ENCODE peak calls at places on chromosomes 3 and 15, in seven cellular contexts. M is fibroblast of pulmonary artery, E is HFFc6, F is IMR-90, B is ovary, P is mesothelial cell of epicardium, S is body of pancreas. N is an unnamed sample.

GRCh38 chr15:28873585-28874139 is 12.1 kb upstream of the APBA2 start:
- DNase-seq in M (no peak), E (no peak), F (no peak), B (no peak), P (no peak), S (peak), N (no peak)

GRCh38 chr3:100463002-100463401 is 29.4 kb upstream of the TMEM45A start:
- DNase-seq in M (peak), E (peak), F (peak), B (peak), P (no peak), S (peak), N (peak)

GRCh38 chr15:35874260-35874905 is 328.4 kb upstream of the DPH6 start:
- DNase-seq in M (peak), E (peak), F (peak), B (no peak), P (no peak), S (no peak), N (peak)

GRCh38 chr3:120425877-120426276 is 24.9 kb downstream of the FSTL1 start:
- DNase-seq in M (peak), E (peak), F (peak), B (peak), P (no peak), S (peak), N (no peak)

GRCh38 chr3:18223591-18224338 is 201.4 kb downstream of the SATB1 start:
- DNase-seq in M (no peak), E (no peak), F (no peak), B (no peak), P (no peak), S (no peak), N (no peak)

GRCh38 chr3:188320757-188321156 is 166.8 kb downstream of the LPP start:
- DNase-seq in M (no peak), E (peak), F (peak), B (no peak), P (no peak), S (no peak), N (no peak)

GRCh38 chr3:150956376-150956775 is 16.2 kb downstream of the CLRN1 start:
- DNase-seq in M (peak), E (peak), F (peak), B (no peak), P (no peak), S (no peak), N (peak)

GRCh38 chr3:23103764-23104163 is 99.4 kb upstream of the UBE2E2 start:
- DNase-seq in M (no peak), E (no peak), F (no peak), B (no peak), P (no peak), S (no peak), N (no peak)

GRCh38 chr15:70378126-70379031 is 280.7 kb upstream of the TLE3 start:
- DNase-seq in M (no peak), E (no peak), F (no peak), B (no peak), P (no peak), S (no peak), N (no peak)

GRCh38 chr3:116929534-116930222 is 220.1 kb downstream of the TUSC7 start:
- DNase-seq in M (peak), E (no peak), F (no peak), B (no peak), P (no peak), S (no peak), N (no peak)

GRCh38 chr3:33807190-33807589 is 8.8 kb downstream of the PDCD6IP start:
- DNase-seq in M (peak), E (no peak), F (no peak), B (no peak), P (no peak), S (peak), N (no peak)

GRCh38 chr15:80906159-80906775 is 83.4 kb downstream of the MESD start:
- DNase-seq in M (no peak), E (no peak), F (peak), B (no peak), P (no peak), S (no peak), N (peak)

GRCh38 chr3:136984837-136985236 is 27.1 kb downstream of the IL20RB start:
- DNase-seq in M (peak), E (peak), F (peak), B (no peak), P (no peak), S (no peak), N (peak)

GRCh38 chr3:29610781-29611180 is 329.9 kb downstream of the RBMS3 start:
- DNase-seq in M (no peak), E (no peak), F (no peak), B (no peak), P (no peak), S (no peak), N (no peak)

GRCh38 chr3:12170207-12170606 is 11.5 kb upstream of the TIMP4 start:
- DNase-seq in M (peak), E (peak), F (peak), B (no peak), P (no peak), S (no peak), N (peak)

GRCh38 chr15:53564647-53565046 is 194.8 kb downstream of the WDR72 start:
- DNase-seq in M (no peak), E (no peak), F (no peak), B (no peak), P (no peak), S (no peak), N (no peak)

GRCh38 chr3:66259721-66260255 is 39.0 kb downstream of the SLC25A26 start:
- DNase-seq in M (peak), E (no peak), F (peak), B (no peak), P (no peak), S (no peak), N (no peak)

GRCh38 chr3:48232734-48233133 is 8.2 kb upstream of the ZNF589 start:
- DNase-seq in M (peak), E (peak), F (peak), B (peak), P (no peak), S (peak), N (peak)

GRCh38 chr3:195403841-195404408 is 38.9 kb downstream of the ACAP2 start:
- DNase-seq in M (peak), E (peak), F (peak), B (no peak), P (no peak), S (no peak), N (no peak)

GRCh38 chr3:102668247-102668646 is 233.4 kb downstream of the ZPLD1 start:
- DNase-seq in M (no peak), E (no peak), F (no peak), B (no peak), P (no peak), S (no peak), N (no peak)

GRCh38 chr15:77496710-77497107 is 76.0 kb downstream of the HMG20A start:
- DNase-seq in M (peak), E (peak), F (peak), B (peak), P (peak), S (peak), N (peak)

GRCh38 chr15:29789871-29790270 is 32.4 kb downstream of the TJP1 start:
- DNase-seq in M (no peak), E (no peak), F (no peak), B (no peak), P (no peak), S (no peak), N (no peak)

GRCh38 chr3:184944221-184944620 is 132.3 kb downstream of the VPS8 start:
- DNase-seq in M (no peak), E (no peak), F (no peak), B (no peak), P (no peak), S (no peak), N (no peak)

GRCh38 chr15:80507638-80508316 is 103.6 kb downstream of the ARNT2 start:
- DNase-seq in M (peak), E (peak), F (peak), B (peak), P (no peak), S (peak), N (peak)

GRCh38 chr3:88192631-88193030 is 42.9 kb downstream of the C3orf38 start:
- DNase-seq in M (no peak), E (no peak), F (no peak), B (no peak), P (no peak), S (no peak), N (no peak)

GRCh38 chr15:89303986-89304385 is 30.6 kb downstream of the POLG start:
- DNase-seq in M (no peak), E (peak), F (peak), B (no peak), P (no peak), S (no peak), N (no peak)

GRCh38 chr3:39383190-39383912 is at the start of gene SLC25A38:
- DNase-seq in M (peak), E (peak), F (peak), B (peak), P (peak), S (peak), N (peak)

GRCh38 chr3:100954990-100955389 is 38.2 kb downstream of the ABI3BP start:
- DNase-seq in M (peak), E (peak), F (peak), B (peak), P (no peak), S (peak), N (peak)

GRCh38 chr3:55488398-55489055 is 1.4 kb upstream of the WNT5A start:
- DNase-seq in M (peak), E (peak), F (peak), B (peak), P (peak), S (peak), N (peak)

GRCh38 chr3:126548556-126549466 is 9.9 kb downstream of the C3orf22 start:
- DNase-seq in M (no peak), E (peak), F (no peak), B (no peak), P (peak), S (no peak), N (no peak)

DNA sequence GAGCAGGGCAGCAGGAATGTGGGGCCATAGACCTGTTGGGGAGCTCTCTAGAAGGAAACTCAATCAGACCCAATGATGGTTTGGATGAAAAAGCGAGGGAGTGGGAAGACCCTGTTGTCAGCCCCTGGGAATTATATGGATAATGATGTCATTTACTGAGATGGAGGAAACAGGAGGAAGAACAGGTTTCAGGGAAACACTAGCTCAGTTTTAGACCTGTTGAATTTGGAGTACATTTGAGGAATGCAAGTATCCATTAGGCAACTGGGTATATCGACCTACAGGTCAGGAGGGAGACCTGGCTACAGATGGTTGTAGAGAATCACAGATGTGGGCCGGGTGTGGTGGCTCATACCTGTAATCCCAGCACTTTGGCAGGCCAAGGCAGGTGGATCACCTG is 266.9 kb upstream of the NR2E3 start:
- DNase-seq in M (no peak), E (no peak), F (no peak), B (no peak), P (no peak), S (no peak), N (no peak)
- TF ChIP-seq CTCF in M (no peak), E (no peak), F (no peak), B (no peak), P (no peak), S (no peak), N (no peak)

DNA sequence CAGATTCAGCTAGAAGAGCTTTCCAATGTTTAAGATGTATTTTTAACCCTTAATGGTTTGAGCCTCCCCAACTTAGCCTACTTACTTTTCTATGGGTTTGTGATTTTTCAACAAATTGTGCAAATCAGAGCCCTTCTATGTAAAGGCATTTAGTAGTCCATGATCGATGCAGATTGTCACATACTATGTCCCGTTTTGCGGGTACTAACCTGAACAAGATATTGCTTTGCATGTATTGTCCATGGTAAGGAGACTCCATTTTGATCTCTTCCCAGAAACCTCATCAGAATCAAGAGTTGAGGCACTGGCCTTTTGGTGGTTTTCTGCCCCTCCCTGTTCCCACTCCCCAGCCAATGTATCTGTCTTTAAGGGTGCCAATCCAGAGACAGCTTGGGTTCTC is 60.8 kb downstream of the ETV5 start:
- DNase-seq in M (no peak), E (no peak), F (no peak), B (no peak), P (no peak), S (no peak), N (no peak)
- TF ChIP-seq CTCF in M (no peak), E (no peak), F (no peak), B (no peak), P (no peak), S (no peak), N (no peak)

DNA sequence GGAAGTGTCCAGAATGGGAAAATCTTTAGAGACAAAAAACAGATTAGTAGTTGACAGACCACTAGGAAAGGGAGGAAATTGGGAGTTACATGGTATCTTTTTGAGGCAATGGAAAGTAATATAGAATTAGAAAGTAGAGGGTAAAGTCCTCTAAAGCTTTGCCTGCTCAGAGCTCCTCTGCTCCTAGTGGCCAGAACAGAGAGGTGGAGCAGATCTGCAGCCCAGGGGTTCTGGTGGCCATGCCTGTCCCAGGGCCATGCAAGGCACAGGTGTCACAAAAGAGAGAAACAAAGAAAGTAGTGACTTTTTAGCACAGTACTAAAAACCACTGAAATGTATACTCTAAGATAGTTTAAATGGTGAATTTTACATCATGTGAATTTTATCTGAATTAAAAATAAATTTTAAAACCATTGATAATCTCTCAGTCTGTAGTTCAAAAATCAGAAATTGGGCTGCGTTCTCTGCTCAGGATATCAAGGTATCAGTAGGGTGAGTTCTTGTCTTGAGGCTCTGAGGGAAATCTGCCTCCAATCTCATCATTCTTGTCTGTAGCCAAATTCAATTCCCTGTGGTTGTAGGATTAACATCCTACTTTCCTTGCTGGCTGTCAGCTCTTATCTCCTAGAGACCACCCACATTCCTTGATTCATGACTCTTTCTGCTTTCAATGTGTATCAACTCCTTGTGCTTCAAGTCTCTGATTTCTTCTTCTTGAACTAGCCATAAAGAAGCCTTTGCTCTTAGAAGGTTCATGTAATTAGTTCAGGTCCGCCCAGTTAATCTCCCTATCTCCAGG is 23.6 kb downstream of the PYGO1 start:
- DNase-seq in M (no peak), E (no peak), F (no peak), B (no peak), P (no peak), S (no peak), N (no peak)
- TF ChIP-seq CTCF in M (peak), E (no peak), F (no peak), B (no peak), P (no peak), S (no peak), N (peak)

DNA sequence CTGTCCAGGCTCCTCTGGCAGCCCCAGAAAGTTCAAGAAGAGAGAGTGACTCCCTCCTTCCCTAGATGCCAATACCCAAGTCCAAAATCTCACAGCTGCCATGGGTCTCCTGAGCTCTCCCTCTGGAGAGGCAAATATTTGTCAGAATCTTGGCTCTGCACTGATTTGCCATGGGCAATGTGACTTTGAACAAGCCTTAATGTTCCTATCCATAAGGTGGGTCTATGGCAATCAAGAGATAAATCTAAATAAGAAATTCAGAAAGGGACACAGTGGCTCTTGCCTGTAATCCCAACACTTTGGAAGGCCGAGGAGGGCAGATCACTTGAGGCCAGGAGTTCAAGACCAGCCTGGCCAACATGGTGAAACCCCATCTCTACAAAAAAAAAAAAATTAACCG is 12.4 kb upstream of the WNT7A start:
- DNase-seq in M (no peak), E (no peak), F (no peak), B (no peak), P (no peak), S (no peak), N (no peak)
- TF ChIP-seq CTCF in M (no peak), E (no peak), F (no peak), B (no peak), P (no peak), S (no peak), N (no peak)

GRCh38 chr3:127827808-127828207 is 5.5 kb upstream of the MGLL start:
- DNase-seq in M (no peak), E (no peak), F (no peak), B (no peak), P (no peak), S (no peak), N (no peak)

GRCh38 chr3:127824151-127824825 is 2.0 kb upstream of the MGLL start:
- DNase-seq in M (no peak), E (no peak), F (no peak), B (no peak), P (no peak), S (no peak), N (no peak)

GRCh38 chr3:127822836-127823589 is 698 bp upstream of the MGLL start:
- DNase-seq in M (no peak), E (no peak), F (peak), B (peak), P (no peak), S (peak), N (no peak)

GRCh38 chr3:127823590-127823857 is 1.2 kb upstream of the MGLL start:
- DNase-seq in M (no peak), E (no peak), F (no peak), B (no peak), P (no peak), S (no peak), N (no peak)

GRCh38 chr3:127825764-127826163 is 3.4 kb upstream of the MGLL start:
- DNase-seq in M (no peak), E (no peak), F (no peak), B (no peak), P (no peak), S (no peak), N (no peak)
- TF ChIP-seq CTCF in M (no peak), E (peak), F (peak), B (no peak), P (no peak), S (no peak), N (no peak)

DNA sequence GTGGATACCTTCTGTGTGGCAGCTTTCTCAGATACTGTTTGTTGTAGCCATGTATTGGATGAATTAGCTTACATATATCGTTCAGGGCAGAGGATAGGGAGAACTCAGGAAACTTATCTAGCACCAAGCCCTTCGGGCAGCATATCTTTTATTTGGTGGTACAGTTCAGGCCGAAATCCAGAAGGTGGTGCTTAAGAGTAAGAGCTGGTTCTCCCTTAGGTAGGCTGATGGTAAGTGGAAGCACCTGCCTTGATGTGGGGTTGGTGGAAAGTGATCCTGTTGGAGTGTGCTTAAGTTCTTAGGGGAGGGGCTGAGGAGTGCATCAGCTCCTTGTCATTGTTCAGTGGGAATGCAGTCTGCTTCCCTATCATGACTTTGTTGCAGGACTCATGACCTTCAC is 187.5 kb downstream of the DOCK3 start:
- DNase-seq in M (no peak), E (no peak), F (no peak), B (no peak), P (no peak), S (no peak), N (peak)
- TF ChIP-seq CTCF in M (no peak), E (no peak), F (no peak), B (no peak), P (no peak), S (no peak), N (no peak)

N was measured in MCF 10A.